ENCODE peak calls at places on chromosomes 13 and 19, in four cellular contexts. J is mucosa of descending colon; D is effector CD4-positive, alpha-beta T cell; Q is ascending aorta. R is an unnamed sample.

GRCh38 chr19:11405846-11406643 is 13.1 kb downstream of the RGL3 start:
- DNase-seq in J (no peak), D (no peak), Q (no peak), R (no peak)

GRCh38 chr19:6119031-6119430 is 8.7 kb upstream of the RFX2 start:
- DNase-seq in D (no peak), J (no peak), Q (no peak), R (no peak)

GRCh38 chr13:34217343-34218094 is 399.6 kb downstream of the RFC3 start:
- DNase-seq in J (no peak), Q (no peak), D (no peak), R (no peak)

GRCh38 chr13:73224708-73225107 is 165.9 kb downstream of the KLF5 start:
- DNase-seq in J (no peak), D (no peak), Q (no peak), R (no peak)

GRCh38 chr19:49506575-49507105 is 5.8 kb upstream of the FCGRT start:
- DNase-seq in D (peak; percentile 74), J (peak; percentile 83), Q (no peak), R (peak; percentile 54)

GRCh38 chr13:102707465-102707864 is 12.6 kb upstream of the METTL21C start:
- DNase-seq in Q (no peak), D (no peak), J (no peak), R (no peak)

GRCh38 chr13:27182844-27183497 is 11.4 kb upstream of the USP12 start:
- DNase-seq in J (peak; percentile 21), Q (peak; percentile 46), D (no peak), R (peak; percentile 85)

GRCh38 chr19:33524024-33524664 is 2.6 kb upstream of the PEPD start:
- DNase-seq in D (no peak), Q (no peak), J (no peak), R (no peak)

GRCh38 chr19:12833747-12834417 is 497 bp downstream of the RTBDN start:
- DNase-seq in D (no peak), J (no peak), Q (no peak), R (no peak)

GRCh38 chr13:113783966-113784644 is 25.1 kb downstream of the TMEM255B start:
- DNase-seq in J (no peak), D (no peak), Q (no peak), R (no peak)

GRCh38 chr13:36998624-36999041 is 507 bp downstream of the ALG5 start:
- DNase-seq in D (peak; percentile 8), J (peak; percentile 27), Q (no peak), R (peak; percentile 27)

GRCh38 chr19:40666803-40667438 is 23.5 kb downstream of the NUMBL start:
- DNase-seq in D (no peak), Q (no peak), J (no peak), R (no peak)

GRCh38 chr19:17505218-17505617 is 6.2 kb upstream of the PGLS start:
- DNase-seq in J (no peak), D (no peak), Q (no peak), R (no peak)

GRCh38 chr19:3682741-3683404 is 17.4 kb downstream of the PIP5K1C start:
- DNase-seq in J (no peak), Q (no peak), D (no peak), R (no peak)

GRCh38 chr13:44368599-44369368 is 4.8 kb upstream of the SERP2 start:
- DNase-seq in J (peak; percentile 65), Q (no peak), D (no peak), R (no peak)

GRCh38 chr13:40189426-40189825 is 477.0 kb downstream of the FOXO1 start:
- DNase-seq in J (no peak), Q (no peak), D (no peak), R (no peak)

GRCh38 chr13:76014618-76015315 is 378.6 kb downstream of the LMO7 start:
- DNase-seq in D (no peak), Q (no peak), J (no peak), R (no peak)

GRCh38 chr13:40813662-40814454 is 24.4 kb downstream of the SLC25A15 start:
- DNase-seq in J (no peak), D (no peak), Q (no peak), R (no peak)

GRCh38 chr13:53238241-53238640 is 209.6 kb downstream of the OLFM4 start:
- DNase-seq in D (no peak), Q (no peak), J (no peak), R (no peak)

GRCh38 chr19:10115392-10116084 is 4.0 kb downstream of the P2RY11 start:
- DNase-seq in J (no peak), D (no peak), Q (no peak), R (no peak)

R was measured in tibial artery.